ENCODE peak calls at places on chromosomes 6 and 20, in five cellular contexts. N, U, D, M and W are unnamed samples.

GRCh38 chr6:42987533-42988451 is 3.4 kb downstream of the PPP2R5D start:
- DNase-seq in N (no peak), U (no peak), D (no peak), M (no peak), W (no peak)

GRCh38 chr20:62405108-62405980 is 1.7 kb downstream of the CABLES2 start:
- DNase-seq in N (peak), U (no peak), D (no peak), M (no peak), W (peak)

GRCh38 chr6:163745566-163746400 is 331.3 kb downstream of the QKI start:
- DNase-seq in N (peak), U (peak), D (no peak), M (no peak), W (peak)

GRCh38 chr6:169406794-169407193 is 153.1 kb upstream of the THBS2 start:
- DNase-seq in N (no peak), U (no peak), D (no peak), M (no peak), W (no peak)

GRCh38 chr20:46814366-46815232 is 80.0 kb upstream of the EYA2 start:
- DNase-seq in N (peak), U (no peak), D (no peak), M (no peak), W (no peak)

GRCh38 chr6:107539409-107539808 is 49.5 kb downstream of the SOBP start:
- DNase-seq in N (no peak), U (no peak), D (no peak), M (no peak), W (no peak)

GRCh38 chr6:161660666-161661571 is 387.1 kb upstream of the AGPAT4 start:
- DNase-seq in N (no peak), U (no peak), D (no peak), M (no peak), W (no peak)

GRCh38 chr6:92893741-92894140 is 525.6 kb downstream of the EPHA7 start:
- DNase-seq in N (no peak), U (no peak), D (no peak), M (no peak), W (no peak)

GRCh38 chr6:38337819-38338465 is 301.8 kb downstream of the BTBD9 start:
- DNase-seq in N (peak), U (no peak), D (no peak), M (no peak), W (no peak)

GRCh38 chr6:113539202-113539601 is 317.9 kb upstream of the MARCKS start:
- DNase-seq in N (no peak), U (no peak), D (no peak), M (no peak), W (no peak)

GRCh38 chr6:162999575-163000285 is 272.0 kb downstream of the PACRG start:
- DNase-seq in N (peak), U (no peak), D (no peak), M (no peak), W (peak)

GRCh38 chr6:114707081-114707480 is 364.3 kb upstream of the HS3ST5 start:
- DNase-seq in N (no peak), U (no peak), D (no peak), M (no peak), W (no peak)

GRCh38 chr6:157099912-157100593 is 223.3 kb downstream of the TMEM242 start:
- DNase-seq in N (no peak), U (no peak), D (peak), M (no peak), W (no peak)

GRCh38 chr20:44092551-44093248 is 94.3 kb downstream of the JPH2 start:
- DNase-seq in N (peak), U (no peak), D (no peak), M (no peak), W (peak)

GRCh38 chr6:88899569-88900316 is 63.7 kb downstream of the RNGTT start:
- DNase-seq in N (no peak), U (no peak), D (no peak), M (no peak), W (no peak)

GRCh38 chr6:6781172-6781876 is 192.8 kb downstream of the LY86 start:
- DNase-seq in N (peak), U (no peak), D (no peak), M (no peak), W (peak)

GRCh38 chr6:164347455-164347854 is 932.9 kb downstream of the QKI start:
- DNase-seq in N (no peak), U (no peak), D (no peak), M (no peak), W (no peak)

GRCh38 chr20:48703107-48703506 is 124.7 kb downstream of the PREX1 start:
- DNase-seq in N (no peak), U (no peak), D (no peak), M (no peak), W (peak)

GRCh38 chr20:7937328-7937727 is 2.9 kb downstream of the HAO1 start:
- DNase-seq in N (no peak), U (no peak), D (no peak), M (no peak), W (no peak)

GRCh38 chr6:18422136-18422535 is 35.0 kb downstream of the RNF144B start:
- DNase-seq in N (no peak), U (no peak), D (no peak), M (no peak), W (no peak)

GRCh38 chr6:38638941-38639497 is 710 bp downstream of the BTBD9 start:
- DNase-seq in N (peak), U (peak), D (peak), M (peak), W (peak)

GRCh38 chr6:91278416-91278815 is 691.5 kb upstream of the MAP3K7 start:
- DNase-seq in N (no peak), U (no peak), D (no peak), M (no peak), W (no peak)

GRCh38 chr6:4844108-4844507 is 67.9 kb downstream of the CDYL start:
- DNase-seq in N (no peak), U (no peak), D (no peak), M (no peak), W (no peak)

GRCh38 chr6:29797120-29797519 is 30.5 kb upstream of the HLA-G start:
- DNase-seq in N (peak), U (no peak), D (no peak), M (no peak), W (peak)

GRCh38 chr20:13105864-13106457 is 97.2 kb downstream of the SPTLC3 start:
- DNase-seq in N (peak), U (no peak), D (no peak), M (no peak), W (no peak)

GRCh38 chr20:39630215-39630614 is 668.1 kb downstream of the DHX35 start:
- DNase-seq in N (no peak), U (no peak), D (no peak), M (no peak), W (no peak)

GRCh38 chr20:32028647-32029372 is 18.6 kb downstream of the CCM2L start:
- DNase-seq in N (no peak), U (no peak), D (no peak), M (no peak), W (no peak)

GRCh38 chr20:11221046-11221445 is 547.2 kb upstream of the JAG1 start:
- DNase-seq in N (no peak), U (no peak), D (no peak), M (no peak), W (no peak)

GRCh38 chr6:20217476-20217855 is 5.2 kb upstream of the MBOAT1 start:
- DNase-seq in N (no peak), U (no peak), D (no peak), M (no peak), W (no peak)

GRCh38 chr6:161242113-161242512 is 31.7 kb downstream of the AGPAT4 start:
- DNase-seq in N (no peak), U (no peak), D (no peak), M (no peak), W (no peak)

GRCh38 chr6:136333824-136334464 is 44.3 kb upstream of the BCLAF1 start:
- DNase-seq in N (no peak), U (no peak), D (no peak), M (no peak), W (no peak)

DNA sequence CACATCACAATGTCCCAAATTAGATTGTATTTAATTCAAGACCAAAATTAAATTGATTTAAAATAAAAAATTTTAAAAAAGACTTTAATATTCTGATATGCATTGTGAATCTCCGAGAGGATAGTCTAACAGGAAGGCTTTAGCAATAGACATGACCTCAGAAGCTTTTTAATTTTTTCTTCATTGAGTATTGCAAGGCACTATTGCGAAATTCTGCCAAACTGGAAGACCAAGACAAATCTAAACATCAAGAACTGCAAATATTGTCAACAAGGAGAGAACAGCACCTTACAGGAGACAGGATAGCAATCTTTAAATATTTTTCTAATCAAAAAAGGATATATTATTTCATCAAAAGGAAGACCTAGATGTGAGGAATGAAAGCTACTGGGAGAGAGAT is 56.9 kb downstream of the BMP5 start:
- DNase-seq in N (no peak), U (no peak), D (no peak), M (no peak), W (no peak)
- TF ChIP-seq POLR2A in N (no peak), U (no peak), D (no peak), M (no peak), W (no peak)

DNA sequence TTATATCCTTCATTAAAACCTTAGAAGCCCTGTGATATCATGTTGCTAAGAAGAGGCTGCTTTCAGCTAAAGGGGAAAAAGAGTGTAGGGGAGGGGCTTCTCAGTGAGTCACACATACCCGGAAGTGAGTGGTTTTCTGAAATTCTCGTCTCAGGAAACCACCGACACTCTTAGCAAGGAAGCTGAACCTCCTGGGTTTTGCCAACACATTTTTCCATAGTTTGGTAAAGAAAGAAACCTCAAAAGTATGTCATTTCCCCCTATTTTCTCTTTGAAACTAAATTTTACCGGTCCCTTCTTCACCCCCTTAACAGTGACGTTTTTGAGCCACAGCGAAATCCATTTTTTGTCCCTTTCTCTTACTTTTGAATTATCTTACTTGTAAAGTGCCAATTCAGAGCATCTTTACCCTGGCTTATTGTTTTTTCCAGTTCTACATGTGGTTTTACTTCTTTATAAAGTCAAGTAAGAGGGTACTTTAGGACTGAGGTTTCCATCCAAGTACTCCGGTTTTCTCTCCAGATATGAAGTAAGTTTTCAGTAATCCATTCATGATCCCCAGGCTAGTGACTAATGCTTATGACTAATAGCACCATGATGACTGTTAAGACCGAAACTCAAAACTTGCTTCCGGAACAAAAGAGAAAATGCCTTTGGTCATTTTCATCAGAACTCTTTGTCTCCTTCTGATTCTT is 219.3 kb downstream of the ARHGAP18 start:
- DNase-seq in N (peak), U (peak), D (peak), M (no peak), W (peak)
- TF ChIP-seq POLR2A in N (peak), U (no peak), D (peak), M (no peak), W (no peak)

GRCh38 chr20:35146922-35147574 is at the start of gene EDEM2:
- DNase-seq in N (peak), U (peak), D (peak), M (peak), W (peak)
- TF ChIP-seq POLR2A in N (no peak), U (no peak), D (peak), M (peak), W (peak)

GRCh38 chr6:158869604-158870417 is 50.6 kb upstream of the EZR start:
- DNase-seq in N (peak), U (peak), D (peak), M (peak), W (peak)
- TF ChIP-seq POLR2A in N (peak), U (no peak), D (peak), M (no peak), W (peak)